ENCODE peak calls at places on chromosomes 13 and 19, in six cellular contexts. S is K562, B is HepG2, M is SK-N-SH, D is GM12878, V is H1. Z is an unnamed sample.
A peak's percentile ranks its signal among the peaks of the same experiment; 100 is the strongest.

GRCh38 chr19:35318679-35319448 is 10.1 kb upstream of the CD22 start:
- DNase-seq in S (peak; percentile 47), B (peak; percentile 85), M (no peak), D (no peak), V (no peak), Z (peak; percentile 84)

GRCh38 chr13:98110749-98111148 is 32.1 kb upstream of the FARP1 start:
- DNase-seq in S (no peak), B (no peak), M (no peak), D (no peak), V (no peak), Z (no peak)

GRCh38 chr19:12365094-12365371 is 450 bp downstream of the ZNF442 start:
- DNase-seq in S (peak; percentile 34), B (no peak), M (peak; percentile 76), D (no peak), V (no peak), Z (no peak)

GRCh38 chr13:72555601-72556000 is 171.8 kb downstream of the MZT1 start:
- DNase-seq in S (no peak), B (no peak), M (no peak), D (no peak), V (no peak), Z (no peak)

GRCh38 chr19:53808710-53809125 is 15.4 kb downstream of the NLRP12 start:
- DNase-seq in S (no peak), B (peak; percentile 68), M (peak; percentile 49), D (no peak), V (no peak), Z (peak; percentile 52)

GRCh38 chr19:44608391-44608821 is 5.0 kb upstream of the IGSF23 start:
- DNase-seq in S (no peak), B (no peak), M (no peak), D (no peak), V (no peak), Z (no peak)

GRCh38 chr13:77580748-77581147 is 45.2 kb downstream of the SCEL start:
- DNase-seq in S (no peak), B (no peak), M (no peak), D (no peak), V (no peak), Z (no peak)

GRCh38 chr19:10655457-10656312 is 1.5 kb downstream of the ILF3 start:
- DNase-seq in S (no peak), B (peak; percentile 12), M (peak; percentile 35), D (no peak), V (no peak), Z (no peak)

GRCh38 chr13:51912091-51912490 is 50.3 kb downstream of the CCDC70 start:
- DNase-seq in S (no peak), B (no peak), M (no peak), D (no peak), V (no peak), Z (no peak)

GRCh38 chr13:108924154-108924940 is 294.9 kb downstream of the MYO16 start:
- DNase-seq in S (no peak), B (no peak), M (no peak), D (no peak), V (no peak), Z (no peak)

GRCh38 chr19:29735821-29736220 is 20.8 kb upstream of the C19orf12 start:
- DNase-seq in S (no peak), B (no peak), M (no peak), D (no peak), V (no peak), Z (peak; percentile 31)

GRCh38 chr13:46492946-46493345 is 60.0 kb upstream of the LRCH1 start:
- DNase-seq in S (peak; percentile 13), B (peak; percentile 22), M (peak; percentile 46), D (no peak), V (no peak), Z (peak; percentile 11)

GRCh38 chr13:93480553-93481106 is 254.0 kb downstream of the GPC6 start:
- DNase-seq in S (no peak), B (peak; percentile 28), M (no peak), D (no peak), V (no peak), Z (no peak)

GRCh38 chr13:47109028-47109427 is 212.2 kb upstream of the HTR2A start:
- DNase-seq in S (no peak), B (no peak), M (no peak), D (no peak), V (no peak), Z (no peak)

GRCh38 chr19:49669511-49669910 is 3.8 kb downstream of the BCL2L12 start:
- DNase-seq in S (no peak), B (no peak), M (no peak), D (no peak), V (no peak), Z (no peak)
- TF ChIP-seq CHD2 in S (no peak), B (no peak), M (no peak), D (no peak), V (no peak), Z (no peak)

GRCh38 chr13:29754486-29754806 is 96.0 kb downstream of the UBL3 start:
- DNase-seq in S (no peak), B (peak; percentile 47), M (no peak), D (no peak), V (no peak), Z (no peak)
- TF ChIP-seq RAD21 in S (no peak), B (no peak), M (no peak), D (no peak), V (no peak), Z (no peak)

GRCh38 chr19:17259934-17260333 is 4.6 kb downstream of the USHBP1 start:
- DNase-seq in S (no peak), B (no peak), M (no peak), D (no peak), V (no peak), Z (no peak)
- TF ChIP-seq CHD2 in S (no peak), B (no peak), M (no peak), D (no peak), V (no peak), Z (no peak)

GRCh38 chr13:107376393-107377085 is 808.6 kb upstream of the ARGLU1 start:
- DNase-seq in S (no peak), B (no peak), M (peak; percentile 22), D (no peak), V (no peak), Z (no peak)
- TF ChIP-seq RAD21 in S (no peak), B (no peak), M (peak; percentile 2), D (no peak), V (no peak), Z (no peak)

DNA sequence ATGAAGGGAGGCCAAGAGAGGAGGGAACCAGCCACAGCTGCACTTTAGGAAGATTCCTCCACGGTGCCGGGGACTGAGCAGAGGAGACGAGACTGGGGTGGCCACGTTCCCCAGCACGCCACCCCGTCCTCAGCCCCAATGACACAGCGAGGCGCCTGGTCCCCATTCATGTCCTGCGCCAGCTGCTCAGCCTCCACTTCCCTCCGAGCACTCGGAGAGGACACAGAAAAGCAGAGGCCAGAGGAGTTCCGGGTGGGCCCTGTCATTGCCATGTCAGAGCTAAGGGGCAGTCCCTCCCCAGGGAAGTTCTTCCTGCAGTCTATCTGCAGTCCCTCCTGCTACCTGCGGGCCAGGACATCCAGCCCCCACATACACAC is 53.2 kb upstream of the NFIC start:
- DNase-seq in S (peak; percentile 5), B (no peak), M (peak; percentile 27), D (no peak), V (no peak), Z (no peak)
- TF ChIP-seq CHD2 in S (no peak), B (no peak), M (no peak), D (no peak), V (no peak), Z (no peak)

GRCh38 chr13:105497597-105497996 is 1037.9 kb downstream of the EFNB2 start:
- DNase-seq in S (no peak), B (no peak), M (no peak), D (no peak), V (no peak), Z (no peak)
- TF ChIP-seq RAD21 in S (no peak), B (no peak), M (no peak), D (no peak), V (no peak), Z (no peak)

DNA sequence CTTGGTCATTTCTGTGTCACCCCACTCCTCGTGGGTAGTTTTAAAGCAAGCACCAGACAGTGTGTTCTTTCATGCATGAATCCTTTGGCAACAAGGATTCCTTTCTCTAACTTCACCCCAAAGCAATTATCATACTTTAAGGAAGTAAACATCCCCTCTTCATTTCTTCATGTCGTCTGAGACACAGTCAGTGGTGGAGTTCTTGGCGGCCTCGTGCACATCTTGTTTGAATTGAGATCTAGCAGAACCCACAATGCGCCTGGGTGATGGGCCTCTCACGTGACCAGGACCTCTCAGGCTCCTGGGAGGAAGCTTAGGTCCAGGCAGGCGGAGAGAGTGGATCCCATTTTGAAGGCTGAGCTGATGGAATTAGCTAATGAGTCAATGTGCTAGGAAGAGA is 2.6 kb downstream of the ACSBG2 start:
- DNase-seq in S (no peak), B (no peak), M (peak; percentile 16), D (no peak), V (no peak), Z (no peak)
- TF ChIP-seq CHD2 in S (no peak), B (no peak), M (no peak), D (no peak), V (no peak), Z (no peak)

DNA sequence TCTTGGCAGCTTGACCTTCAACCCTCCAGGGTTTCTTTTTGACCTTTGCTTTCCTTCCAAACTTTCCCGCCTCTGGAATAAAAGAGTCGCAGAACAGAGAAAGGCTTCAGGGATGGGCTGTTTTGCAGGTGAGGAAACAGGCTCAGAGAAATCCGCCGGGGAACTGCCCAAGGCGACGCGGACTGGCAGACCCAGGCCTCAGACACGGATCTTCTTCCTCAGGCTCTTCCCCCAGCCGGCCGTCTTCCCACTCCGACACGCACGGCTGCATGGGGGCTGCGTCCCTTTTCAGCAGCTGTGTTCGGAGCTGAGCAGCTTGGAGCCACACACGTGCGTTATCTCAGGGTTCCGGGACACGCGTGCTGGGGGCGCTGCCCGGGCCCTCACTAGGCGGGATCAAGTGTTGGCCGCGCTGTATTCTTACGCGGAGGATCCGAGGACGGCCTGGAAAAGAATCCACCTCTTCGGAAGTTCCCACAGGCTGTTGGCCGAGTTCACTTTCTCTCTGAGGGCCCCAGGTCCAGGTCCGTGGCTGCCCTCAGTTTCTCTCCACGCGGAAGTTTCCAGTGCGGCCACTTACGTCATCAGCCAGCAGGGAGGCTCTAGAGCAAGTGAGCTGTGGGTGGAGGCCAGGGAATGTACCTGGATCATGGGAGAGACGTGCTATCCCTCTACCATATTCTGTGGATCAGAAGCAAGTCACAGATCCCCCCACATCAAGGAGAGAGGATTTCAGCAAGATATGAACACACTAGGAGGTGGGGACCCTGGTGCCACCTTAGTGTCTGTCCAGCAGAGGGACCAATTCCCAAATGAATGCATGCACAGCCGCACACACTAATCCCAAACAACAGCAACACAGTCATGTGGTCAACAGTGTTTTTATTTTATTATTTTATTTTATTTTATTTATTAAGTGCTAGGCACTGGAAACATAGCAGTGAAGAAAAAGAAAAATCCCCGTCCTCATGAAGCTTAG is 100.4 kb downstream of the ING1 start:
- DNase-seq in S (peak; percentile 15), B (no peak), M (no peak), D (no peak), V (no peak), Z (no peak)
- TF ChIP-seq RAD21 in S (no peak), B (no peak), M (no peak), D (no peak), V (no peak), Z (no peak)

GRCh38 chr13:30576528-30576927 is 41.2 kb upstream of the USPL1 start:
- DNase-seq in S (peak; percentile 9), B (peak; percentile 1), M (no peak), D (no peak), V (no peak), Z (no peak)
- TF ChIP-seq CHD2 in S (no peak), B (no peak), M (no peak), D (no peak), V (no peak), Z (no peak)